ENCODE peak calls at places on chromosomes 6 and 20, in ten cellular contexts. S, E, H, T, F, Q, C, U, A and J are unnamed samples.

GRCh38 chr20:50242863-50243609 is 52.4 kb downstream of the CEBPB start:
- DNase-seq in S (no peak), E (peak; percentile 59), H (no peak), T (no peak), F (no peak), Q (no peak), C (no peak), U (no peak), A (no peak), J (no peak)

GRCh38 chr20:35176132-35176531 is 4.3 kb downstream of the PROCR start:
- DNase-seq in S (no peak), E (no peak), H (no peak), T (no peak), F (no peak), Q (no peak), C (no peak), U (no peak), A (no peak), J (peak; percentile 75)

GRCh38 chr6:132445201-132445951 is 44.1 kb upstream of the MOXD1 start:
- DNase-seq in S (no peak), E (peak; percentile 84), H (peak; percentile 68), T (peak; percentile 26), F (no peak), Q (no peak), C (no peak), U (peak; percentile 86), A (no peak), J (no peak)

GRCh38 chr20:12152996-12153395 is 235.3 kb downstream of the BTBD3 start:
- DNase-seq in S (no peak), E (peak; percentile 44), H (no peak), T (no peak), F (no peak), Q (no peak), C (no peak), U (peak; percentile 28), A (no peak), J (no peak)

GRCh38 chr20:51195419-51195901 is 172.6 kb upstream of the KCNG1 start:
- DNase-seq in S (no peak), E (peak; percentile 76), H (no peak), T (no peak), F (no peak), Q (no peak), C (no peak), U (no peak), A (no peak), J (no peak)

GRCh38 chr20:11130554-11131166 is 456.9 kb upstream of the JAG1 start:
- DNase-seq in S (no peak), E (no peak), H (no peak), T (no peak), F (no peak), Q (no peak), C (no peak), U (no peak), A (no peak), J (no peak)

GRCh38 chr20:36472656-36473071 is 68.7 kb upstream of the MYL9 start:
- DNase-seq in S (peak; percentile 30), E (no peak), H (no peak), T (peak; percentile 83), F (peak; percentile 66), Q (peak; percentile 43), C (peak; percentile 43), U (no peak), A (no peak), J (no peak)

GRCh38 chr6:414447-414846 is 22.9 kb downstream of the IRF4 start:
- DNase-seq in S (no peak), E (no peak), H (no peak), T (no peak), F (no peak), Q (no peak), C (no peak), U (no peak), A (no peak), J (no peak)

GRCh38 chr20:62733250-62733842 is 24.7 kb downstream of the NTSR1 start:
- DNase-seq in S (no peak), E (no peak), H (no peak), T (no peak), F (peak; percentile 11), Q (no peak), C (no peak), U (no peak), A (no peak), J (no peak)

GRCh38 chr6:150456902-150457643 is 88.3 kb downstream of the IYD start:
- DNase-seq in S (no peak), E (no peak), H (no peak), T (no peak), F (no peak), Q (no peak), C (no peak), U (no peak), A (no peak), J (no peak)

GRCh38 chr6:7106752-7107577 is 796 bp upstream of the RREB1 start:
- DNase-seq in S (peak; percentile 54), E (no peak), H (no peak), T (peak; percentile 53), F (peak; percentile 59), Q (peak; percentile 28), C (peak; percentile 28), U (no peak), A (no peak), J (no peak)

GRCh38 chr6:136070815-136071214 is 179.3 kb downstream of the MTFR2 start:
- DNase-seq in S (no peak), E (no peak), H (no peak), T (peak; percentile 21), F (no peak), Q (no peak), C (no peak), U (no peak), A (no peak), J (no peak)

GRCh38 chr20:14604143-14604542 is 266.7 kb upstream of the FLRT3 start:
- DNase-seq in S (no peak), E (no peak), H (no peak), T (no peak), F (no peak), Q (no peak), C (no peak), U (no peak), A (no peak), J (no peak)

GRCh38 chr20:4272225-4272624 is 256.9 kb upstream of the RNF24 start:
- DNase-seq in S (no peak), E (peak; percentile 29), H (no peak), T (no peak), F (no peak), Q (no peak), C (no peak), U (no peak), A (no peak), J (no peak)

GRCh38 chr6:137351890-137352289 is 132.7 kb upstream of the IFNGR1 start:
- DNase-seq in S (no peak), E (peak; percentile 30), H (no peak), T (no peak), F (no peak), Q (no peak), C (no peak), U (no peak), A (no peak), J (no peak)

GRCh38 chr20:14919473-14920157 is 582.2 kb upstream of the FLRT3 start:
- DNase-seq in S (peak; percentile 14), E (no peak), H (peak; percentile 51), T (peak; percentile 89), F (peak; percentile 46), Q (peak; percentile 37), C (no peak), U (no peak), A (peak; percentile 5), J (no peak)

GRCh38 chr20:51860015-51860882 is 57.9 kb upstream of the SALL4 start:
- DNase-seq in S (no peak), E (peak; percentile 76), H (peak; percentile 22), T (no peak), F (no peak), Q (no peak), C (no peak), U (peak; percentile 39), A (no peak), J (no peak)

DNA sequence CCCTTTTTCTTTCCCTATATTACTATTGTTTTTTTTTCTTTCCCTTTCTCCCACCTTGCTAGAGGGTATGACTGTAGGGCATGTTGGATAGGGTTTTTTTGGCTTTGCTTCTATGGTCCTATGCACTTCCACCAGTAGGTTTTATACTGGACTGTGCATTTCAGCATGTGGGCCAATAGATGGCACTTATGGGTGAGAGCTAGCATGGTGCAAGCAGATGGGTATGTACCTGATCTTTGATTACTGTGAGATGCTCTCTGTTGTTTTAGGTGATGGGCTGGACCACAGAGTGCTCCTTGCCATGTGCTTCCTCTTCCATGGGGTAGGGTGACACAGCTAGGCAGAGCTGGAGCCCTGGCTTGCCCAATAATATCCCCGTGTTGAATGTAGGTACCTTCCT is 128.5 kb upstream of the CHD6 start:
- DNase-seq in S (no peak), E (no peak), H (no peak), T (no peak), F (no peak), Q (no peak), C (no peak), U (no peak), A (no peak), J (no peak)
- TF ChIP-seq CTCF in S (peak; percentile 17), E (no peak), H (no peak), T (peak; percentile 27), F (no peak), Q (peak; percentile 24), C (no peak), U (no peak), A (no peak), J (no peak)

GRCh38 chr6:76876922-76877553 is 586.3 kb downstream of the HTR1B start:
- DNase-seq in S (peak; percentile 90), E (peak; percentile 38), H (no peak), T (peak; percentile 96), F (no peak), Q (peak; percentile 68), C (peak; percentile 26), U (peak; percentile 36), A (peak; percentile 87), J (no peak)
- TF ChIP-seq CTCF in S (peak; percentile 78), E (peak; percentile 37), H (no peak), T (peak; percentile 86), F (peak; percentile 28), Q (peak; percentile 68), C (peak; percentile 55), U (peak; percentile 13), A (peak; percentile 51), J (peak; percentile 80)

GRCh38 chr6:37484786-37485170 is 14.9 kb downstream of the CCDC167 start:
- DNase-seq in S (no peak), E (no peak), H (no peak), T (no peak), F (no peak), Q (no peak), C (no peak), U (no peak), A (no peak), J (no peak)
- TF ChIP-seq CTCF in S (no peak), E (no peak), H (no peak), T (no peak), F (no peak), Q (no peak), C (no peak), U (no peak), A (no peak), J (no peak)

DNA sequence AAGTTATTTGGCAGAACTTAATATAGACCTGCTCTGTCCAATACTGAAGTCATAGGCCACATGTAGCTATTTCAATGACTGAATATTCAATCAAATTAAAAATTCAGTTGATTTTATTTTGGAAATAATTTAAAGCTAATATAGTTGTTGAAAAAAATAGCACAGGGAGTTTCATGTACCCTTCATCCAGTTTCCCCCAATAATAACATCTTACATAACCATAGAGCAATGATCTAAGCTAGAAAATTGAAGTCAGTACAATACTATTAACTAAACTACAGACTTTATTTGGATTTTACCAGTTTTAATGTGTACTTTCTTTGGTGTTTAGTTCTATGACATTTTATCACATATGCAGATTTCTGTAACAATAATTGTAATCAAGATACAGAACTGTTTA is 212.2 kb upstream of the HDDC2 start:
- DNase-seq in S (no peak), E (no peak), H (no peak), T (no peak), F (no peak), Q (no peak), C (no peak), U (no peak), A (no peak), J (no peak)
- TF ChIP-seq CTCF in S (no peak), E (no peak), H (no peak), T (no peak), F (no peak), Q (no peak), C (no peak), U (no peak), A (no peak), J (no peak)